ENCODE peak calls at places on chromosome 16, in six cellular contexts. Z is gastrocnemius medialis, Q is heart right ventricle, W is left ventricle myocardium inferior, H is HL-60, S is ovary. N is an unnamed sample.

GRCh38 chr16:67865318-67865717 is 7.5 kb upstream of the EDC4 start:
- DNase-seq in Z (no peak), Q (no peak), W (no peak), H (no peak), S (no peak), N (peak; percentile 47)

GRCh38 chr16:83887088-83887487 is 11.8 kb upstream of the MLYCD start:
- DNase-seq in Z (no peak), Q (no peak), W (no peak), H (peak; percentile 17), S (no peak), N (no peak)

GRCh38 chr16:86925067-86925791 is 346.9 kb downstream of the FOXL1 start:
- DNase-seq in Z (no peak), Q (no peak), W (no peak), H (no peak), S (no peak), N (no peak)

GRCh38 chr16:28989363-28989762 is 4.5 kb downstream of the LAT start:
- DNase-seq in Z (no peak), Q (no peak), W (no peak), H (no peak), S (no peak), N (no peak)

GRCh38 chr16:11907160-11907970 is 8.4 kb downstream of the GSPT1 start:
- DNase-seq in Z (no peak), Q (no peak), W (no peak), H (no peak), S (no peak), N (no peak)

GRCh38 chr16:528111-529011 is 849 bp downstream of the CAPN15 start:
- DNase-seq in Z (no peak), Q (peak; percentile 48), W (no peak), H (peak; percentile 93), S (peak; percentile 50), N (no peak)

GRCh38 chr16:70740174-70740918 is 54.5 kb upstream of the MTSS2 start:
- DNase-seq in Z (no peak), Q (no peak), W (no peak), H (no peak), S (no peak), N (no peak)

GRCh38 chr16:31455601-31456314 is 3.5 kb upstream of the ARMC5 start:
- DNase-seq in Z (no peak), Q (no peak), W (no peak), H (no peak), S (no peak), N (no peak)

GRCh38 chr16:11405331-11406176 is 60.3 kb downstream of the RMI2 start:
- DNase-seq in Z (no peak), Q (no peak), W (no peak), H (no peak), S (no peak), N (no peak)

GRCh38 chr16:88558457-88559442 is 11.5 kb upstream of the ZC3H18 start:
- DNase-seq in Z (peak; percentile 41), Q (peak; percentile 61), W (peak; percentile 83), H (no peak), S (peak; percentile 74), N (peak; percentile 79)

GRCh38 chr16:57517397-57518367 is 18.7 kb downstream of the CCDC102A start:
- DNase-seq in Z (no peak), Q (no peak), W (no peak), H (no peak), S (no peak), N (no peak)

GRCh38 chr16:30715777-30716445 is 16.9 kb downstream of the SRCAP start:
- DNase-seq in Z (no peak), Q (no peak), W (no peak), H (peak; percentile 72), S (no peak), N (no peak)

GRCh38 chr16:86664518-86665318 is 86.4 kb downstream of the FOXL1 start:
- DNase-seq in Z (peak; percentile 73), Q (no peak), W (no peak), H (no peak), S (no peak), N (peak; percentile 64)

GRCh38 chr16:68074850-68075249 is 10.3 kb upstream of the NFATC3 start:
- DNase-seq in Z (no peak), Q (no peak), W (no peak), H (peak; percentile 72), S (no peak), N (no peak)

GRCh38 chr16:82699711-82700495 is 73.1 kb downstream of the CDH13 start:
- DNase-seq in Z (peak; percentile 14), Q (peak; percentile 53), W (no peak), H (no peak), S (no peak), N (no peak)

GRCh38 chr16:1560866-1561265 is 27.4 kb downstream of the TMEM204 start:
- DNase-seq in Z (no peak), Q (no peak), W (no peak), H (no peak), S (no peak), N (no peak)

GRCh38 chr16:86928517-86929148 is 350.3 kb downstream of the FOXL1 start:
- DNase-seq in Z (no peak), Q (peak; percentile 32), W (no peak), H (no peak), S (no peak), N (no peak)

GRCh38 chr16:65044861-65045260 is 77.0 kb downstream of the CDH11 start:
- DNase-seq in Z (no peak), Q (no peak), W (no peak), H (no peak), S (no peak), N (no peak)

GRCh38 chr16:62149646-62150045 is 113.4 kb upstream of the CDH8 start:
- DNase-seq in Z (no peak), Q (no peak), W (no peak), H (no peak), S (no peak), N (no peak)

GRCh38 chr16:86289304-86289703 is 221.0 kb upstream of the FOXF1 start:
- DNase-seq in Z (no peak), Q (no peak), W (no peak), H (no peak), S (no peak), N (no peak)

DNA sequence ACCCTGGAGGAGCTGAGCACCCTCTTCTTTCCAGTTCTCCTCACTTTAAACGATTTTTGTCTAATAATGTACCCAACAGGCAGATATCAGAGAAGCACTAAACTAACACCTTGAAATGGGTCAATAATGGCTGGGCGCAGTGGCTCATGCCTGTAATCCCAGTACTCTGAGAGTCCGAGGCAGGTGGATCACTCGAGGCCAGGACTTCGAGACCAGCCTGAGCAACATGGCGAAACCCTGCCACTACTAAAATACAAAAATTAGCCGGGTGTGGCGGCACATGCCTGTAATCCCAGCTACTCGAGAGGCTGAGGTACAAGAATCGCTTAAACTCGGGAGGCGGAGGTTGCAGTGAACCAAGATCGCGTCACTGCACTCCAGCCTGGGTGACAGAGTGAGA is 57.4 kb downstream of the ZFHX3 start:
- DNase-seq in Z (no peak), Q (no peak), W (no peak), H (no peak), S (no peak), N (no peak)
- H3K4me3 ChIP-seq in Z (no peak overlapping the region), Q (no peak overlapping the region), W (peak overlapping the region; percentile 37), H (no peak overlapping the region), S (no peak overlapping the region), N (peak overlapping the region; percentile 61)

DNA sequence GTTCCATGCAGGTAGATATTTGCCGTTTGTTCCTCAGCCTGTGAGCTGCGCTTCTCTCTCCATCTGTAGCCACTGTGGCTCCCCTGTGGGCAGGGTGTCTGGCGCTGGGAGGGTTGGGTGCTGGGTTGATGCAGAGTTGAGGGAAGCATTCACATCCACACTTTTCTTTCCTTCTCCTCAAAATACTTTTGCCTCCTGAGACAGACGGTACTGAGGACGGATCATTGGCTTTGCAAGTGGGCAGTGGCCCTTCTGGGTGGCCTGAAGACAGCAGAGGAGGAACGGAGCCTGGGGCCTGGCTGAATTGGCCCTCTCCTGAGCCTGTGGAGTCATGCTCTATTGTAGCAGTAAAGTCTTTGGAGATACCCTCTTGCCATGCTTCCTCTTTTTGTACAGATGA is 43.0 kb downstream of the NKD1 start:
- DNase-seq in Z (no peak), Q (no peak), W (no peak), H (no peak), S (no peak), N (no peak)
- H3K27ac ChIP-seq in Z (no peak overlapping the region), Q (no peak overlapping the region), W (no peak overlapping the region), H (no peak overlapping the region), S (no peak overlapping the region), N (no peak overlapping the region)

GRCh38 chr16:75261590-75262078 is 10.2 kb upstream of the BCAR1 start:
- DNase-seq in Z (no peak), Q (no peak), W (no peak), H (no peak), S (no peak), N (no peak)
- H3K27me3 ChIP-seq in Z (no peaks in the 10 kb centered on the region), Q (no peaks in the 10 kb centered on the region), W (no peaks in the 10 kb centered on the region), H (peaks cover 62% of the 10 kb centered on the region), S (no peaks in the 10 kb centered on the region), N (no peaks in the 10 kb centered on the region)

DNA sequence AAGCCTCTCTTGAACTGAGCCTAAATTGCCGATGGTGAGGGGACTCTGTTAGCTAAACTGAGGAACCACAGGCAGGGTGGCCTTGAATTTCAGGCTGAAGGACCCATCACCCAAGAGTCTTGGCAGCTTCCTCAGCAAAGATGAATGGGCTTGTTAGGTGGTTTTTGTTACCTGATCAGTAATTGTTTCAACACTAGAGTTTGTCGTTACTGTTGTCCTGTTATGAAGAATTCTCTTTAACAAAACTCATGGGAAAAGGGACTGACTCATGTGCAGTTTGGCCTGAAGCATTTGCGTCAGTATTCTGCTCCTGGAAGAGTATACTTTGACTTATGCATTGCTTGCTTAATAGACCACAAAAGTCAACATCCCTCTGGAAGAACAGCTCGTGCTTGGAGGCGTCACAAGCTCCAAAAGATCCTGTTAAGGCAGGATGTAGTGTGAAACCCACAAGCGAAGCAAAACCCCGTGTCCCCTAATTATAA is 206.0 kb downstream of the IRX3 start:
- DNase-seq in Z (no peak), Q (no peak), W (no peak), H (no peak), S (no peak), N (no peak)
- H3K4me3 ChIP-seq in Z (no peak overlapping the region), Q (no peak overlapping the region), W (no peak overlapping the region), H (no peak overlapping the region), S (no peak overlapping the region), N (no peak overlapping the region)

N was measured in psoas muscle.